ENCODE peak calls at places on chromosomes 5 and 9, in six cellular contexts. I, X, Y, D, O and F are unnamed samples.

GRCh38 chr9:116372786-116373185 is 219.2 kb downstream of the PAPPA start:
- DNase-seq in I (no peak), X (no peak), Y (no peak), D (no peak), O (no peak), F (no peak)

GRCh38 chr5:120415985-120416384 is 48.1 kb upstream of the PRR16 start:
- DNase-seq in I (no peak), X (no peak), Y (no peak), D (no peak), O (no peak), F (no peak)

GRCh38 chr5:133977858-133978257 is 9.4 kb upstream of the C5orf15 start:
- DNase-seq in I (no peak), X (no peak), Y (no peak), D (no peak), O (no peak), F (no peak)

GRCh38 chr5:2507611-2508010 is 243.9 kb downstream of the IRX2 start:
- DNase-seq in I (no peak), X (no peak), Y (no peak), D (no peak), O (no peak), F (no peak)

GRCh38 chr5:32017638-32018429 is 156.3 kb downstream of the GOLPH3 start:
- DNase-seq in I (no peak), X (no peak), Y (no peak), D (no peak), O (no peak), F (no peak)

GRCh38 chr9:133948571-133949485 is 43.3 kb downstream of the VAV2 start:
- DNase-seq in I (no peak), X (no peak), Y (no peak), D (no peak), O (no peak), F (no peak)

GRCh38 chr5:33311893-33312292 is 128.9 kb upstream of the TARS1 start:
- DNase-seq in I (no peak), X (no peak), Y (no peak), D (no peak), O (no peak), F (no peak)

GRCh38 chr5:126658526-126658925 is 57.8 kb downstream of the PHAX start:
- DNase-seq in I (no peak), X (no peak), Y (no peak), D (no peak), O (no peak), F (no peak)

GRCh38 chr5:146912874-146913273 is 34.3 kb upstream of the PPP2R2B start:
- DNase-seq in I (no peak), X (no peak), Y (no peak), D (no peak), O (no peak), F (no peak)

GRCh38 chr9:1042466-1042865 is 7.7 kb upstream of the DMRT2 start:
- DNase-seq in I (no peak), X (no peak), Y (no peak), D (no peak), O (no peak), F (no peak)

GRCh38 chr9:116279230-116279629 is 125.6 kb downstream of the PAPPA start:
- DNase-seq in I (no peak), X (no peak), Y (no peak), D (peak), O (no peak), F (no peak)

GRCh38 chr5:36041537-36041845 is 25.2 kb downstream of the UGT3A2 start:
- DNase-seq in I (no peak), X (no peak), Y (no peak), D (no peak), O (no peak), F (no peak)

GRCh38 chr9:96056221-96056620 is 180.7 kb downstream of the ERCC6L2 start:
- DNase-seq in I (no peak), X (no peak), Y (no peak), D (no peak), O (no peak), F (no peak)

GRCh38 chr9:127905788-127906191 is 6.4 kb upstream of the ST6GALNAC6 start:
- DNase-seq in I (no peak), X (no peak), Y (no peak), D (no peak), O (no peak), F (no peak)

GRCh38 chr9:68947842-68948569 is 65.9 kb downstream of the PRKACG start:
- DNase-seq in I (no peak), X (no peak), Y (no peak), D (no peak), O (no peak), F (no peak)

GRCh38 chr9:82912639-82913038 is 150.3 kb downstream of the RASEF start:
- DNase-seq in I (no peak), X (no peak), Y (no peak), D (no peak), O (no peak), F (no peak)

GRCh38 chr9:994005-994404 is 17.6 kb downstream of the DMRT3 start:
- DNase-seq in I (no peak), X (no peak), Y (no peak), D (no peak), O (no peak), F (no peak)

GRCh38 chr5:62649025-62649424 is 70.4 kb downstream of the LRRC70 start:
- DNase-seq in I (no peak), X (no peak), Y (no peak), D (no peak), O (no peak), F (no peak)

GRCh38 chr9:4678679-4679267 is 596 bp upstream of the CDC37L1 start:
- DNase-seq in I (no peak), X (no peak), Y (no peak), D (no peak), O (peak), F (no peak)

GRCh38 chr5:2330731-2331130 is 420.7 kb downstream of the IRX2 start:
- DNase-seq in I (no peak), X (no peak), Y (no peak), D (no peak), O (no peak), F (no peak)

GRCh38 chr9:91802391-91802790 is 147.6 kb downstream of the ROR2 start:
- DNase-seq in I (no peak), X (no peak), Y (no peak), D (no peak), O (no peak), F (no peak)

GRCh38 chr5:141958773-141959172 is 771 bp upstream of the PCDH12 start:
- DNase-seq in I (no peak), X (no peak), Y (no peak), D (no peak), O (no peak), F (no peak)

GRCh38 chr5:171422495-171422894 is 3.0 kb downstream of the FGF18 start:
- DNase-seq in I (no peak), X (no peak), Y (no peak), D (no peak), O (no peak), F (no peak)

GRCh38 chr5:55868846-55869245 is 17.7 kb downstream of the IL31RA start:
- DNase-seq in I (no peak), X (no peak), Y (peak), D (no peak), O (peak), F (no peak)

GRCh38 chr5:378976-379742 is 57.6 kb downstream of the AHRR start:
- DNase-seq in I (peak), X (no peak), Y (no peak), D (no peak), O (no peak), F (no peak)

GRCh38 chr5:91956738-91957137 is 573.6 kb upstream of the ARRDC3 start:
- DNase-seq in I (no peak), X (no peak), Y (no peak), D (no peak), O (no peak), F (no peak)

GRCh38 chr5:93941897-93942296 is 200.5 kb upstream of the POU5F2 start:
- DNase-seq in I (no peak), X (no peak), Y (no peak), D (no peak), O (no peak), F (no peak)

GRCh38 chr5:99061299-99061698 is 132.5 kb upstream of the CHD1 start:
- DNase-seq in I (no peak), X (no peak), Y (no peak), D (no peak), O (no peak), F (no peak)

GRCh38 chr5:10689391-10690081 is 71.5 kb downstream of the DAP start:
- DNase-seq in I (no peak), X (no peak), Y (peak), D (no peak), O (no peak), F (no peak)

GRCh38 chr5:35557199-35557598 is 60.5 kb upstream of the SPEF2 start:
- DNase-seq in I (no peak), X (no peak), Y (no peak), D (no peak), O (no peak), F (no peak)

GRCh38 chr5:146052780-146053179 is 52.6 kb downstream of the PLAC8L1 start:
- DNase-seq in I (no peak), X (no peak), Y (peak), D (no peak), O (peak), F (no peak)

GRCh38 chr9:73167614-73168013 is 15.9 kb downstream of the ANXA1 start:
- DNase-seq in I (no peak), X (no peak), Y (no peak), D (no peak), O (no peak), F (no peak)

GRCh38 chr5:137496919-137497318 is 2.2 kb downstream of the SPOCK1 start:
- DNase-seq in I (no peak), X (no peak), Y (no peak), D (no peak), O (no peak), F (no peak)

GRCh38 chr5:150641826-150642566 is 1.5 kb downstream of the SYNPO start:
- DNase-seq in I (no peak), X (no peak), Y (no peak), D (no peak), O (no peak), F (no peak)
- TF ChIP-seq POLR2A in I (no peak), X (no peak), Y (no peak), D (no peak), O (no peak), F (no peak)

DNA sequence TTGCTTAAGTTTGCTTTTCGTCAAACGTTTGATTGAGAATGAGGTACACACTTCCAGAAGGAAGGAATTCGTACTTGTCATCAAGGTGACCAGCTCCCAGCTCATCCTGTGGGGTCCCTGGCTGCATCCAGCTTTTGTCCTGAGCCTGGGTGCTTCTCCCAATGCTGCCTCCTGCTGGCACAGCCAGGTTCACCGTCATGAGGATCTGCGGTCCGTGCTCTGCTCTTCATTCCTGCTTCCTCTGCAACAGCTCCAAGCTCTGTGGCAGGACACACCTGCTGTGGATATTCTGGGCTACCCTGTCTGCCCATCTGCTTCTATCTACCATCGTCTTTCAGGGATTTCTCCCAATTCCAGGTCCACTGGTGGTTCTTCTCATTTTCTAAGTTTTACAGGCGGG is 13.3 kb upstream of the UBE2QL1 start:
- DNase-seq in I (no peak), X (no peak), Y (peak), D (peak), O (peak), F (no peak)
- TF ChIP-seq TAF1 in I (no peak), X (no peak), Y (no peak), D (no peak), O (no peak), F (no peak)

DNA sequence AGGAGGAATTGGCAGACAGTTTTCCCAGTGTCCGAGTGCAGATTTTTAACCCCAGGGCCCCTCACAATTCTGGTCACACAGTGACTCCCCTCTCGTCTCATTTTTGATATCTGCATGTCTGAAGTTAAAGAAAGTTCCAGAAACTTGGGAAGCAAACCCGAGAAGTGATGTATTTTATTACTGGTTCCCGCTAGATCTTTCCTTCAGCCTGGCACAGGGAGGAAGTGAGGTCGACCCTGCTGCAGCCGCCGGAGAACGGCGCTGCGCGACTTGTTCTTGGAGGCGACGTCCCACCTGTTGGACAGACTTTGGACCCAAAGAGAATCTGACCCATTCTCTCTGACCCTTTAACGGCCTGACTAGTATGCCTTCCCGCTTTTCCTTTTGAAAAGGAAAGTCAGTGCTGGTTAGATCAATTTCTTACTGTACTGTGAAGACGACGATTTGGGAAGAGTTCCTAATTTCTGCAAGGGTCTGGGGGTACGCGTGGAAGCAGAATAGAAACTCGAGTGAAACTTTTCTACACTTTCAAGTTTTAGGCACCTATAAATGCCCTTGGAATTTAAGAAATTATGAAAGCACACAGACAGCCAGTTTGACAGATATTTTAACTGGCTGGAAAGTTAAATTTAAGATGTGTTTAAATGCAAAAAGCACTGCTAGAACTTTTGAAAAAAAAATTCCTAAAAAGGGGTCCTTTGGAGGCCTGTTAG is 748 bp downstream of the OTULIN start:
- DNase-seq in I (no peak), X (no peak), Y (no peak), D (no peak), O (peak), F (no peak)
- TF ChIP-seq POLR2A in I (no peak), X (no peak), Y (no peak), D (no peak), O (peak), F (no peak)

GRCh38 chr9:114007991-114008666 is 70.0 kb downstream of the AMBP start:
- DNase-seq in I (no peak), X (no peak), Y (no peak), D (no peak), O (no peak), F (no peak)

GRCh38 chr9:114006155-114006550 is 71.9 kb downstream of the AMBP start:
- DNase-seq in I (no peak), X (no peak), Y (no peak), D (no peak), O (no peak), F (no peak)

GRCh38 chr9:114008667-114009410 is 69.3 kb downstream of the AMBP start:
- DNase-seq in I (no peak), X (no peak), Y (no peak), D (no peak), O (no peak), F (no peak)

GRCh38 chr9:114005371-114006154 is 72.5 kb downstream of the AMBP start:
- DNase-seq in I (no peak), X (no peak), Y (no peak), D (no peak), O (no peak), F (no peak)

GRCh38 chr9:114006931-114007691 is 71.0 kb downstream of the AMBP start:
- DNase-seq in I (no peak), X (no peak), Y (no peak), D (no peak), O (no peak), F (no peak)
- TF ChIP-seq TAF1 in I (no peak), X (no peak), Y (no peak), D (no peak), O (no peak), F (no peak)

GRCh38 chr5:157731272-157732129 is at the start of gene THG1L:
- DNase-seq in I (peak), X (peak), Y (peak), D (peak), O (peak), F (peak)
- TF ChIP-seq POLR2A in I (peak), X (peak), Y (peak), D (peak), O (peak), F (peak)

DNA sequence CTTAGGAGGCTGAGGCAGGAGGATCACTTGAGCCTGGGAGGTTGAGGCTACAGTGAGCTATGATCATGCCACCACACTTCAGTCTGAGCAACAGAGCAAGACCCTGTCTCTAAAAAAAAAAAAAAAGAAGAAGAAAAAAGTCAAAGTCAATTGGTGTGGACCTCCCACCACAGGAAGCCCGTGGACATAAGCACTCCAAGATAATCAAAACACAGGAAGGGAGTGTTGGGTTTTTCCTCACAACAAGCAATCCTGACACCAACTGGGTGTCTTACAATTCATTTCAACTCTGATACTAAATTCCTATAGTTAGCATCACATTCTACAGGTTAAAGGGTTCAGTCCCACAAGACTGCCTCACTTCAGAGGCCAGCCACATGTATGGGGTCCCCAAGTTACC is 70.7 kb downstream of the PDE6A start:
- DNase-seq in I (no peak), X (no peak), Y (no peak), D (no peak), O (no peak), F (no peak)
- TF ChIP-seq TAF1 in I (no peak), X (no peak), Y (no peak), D (no peak), O (no peak), F (no peak)

DNA sequence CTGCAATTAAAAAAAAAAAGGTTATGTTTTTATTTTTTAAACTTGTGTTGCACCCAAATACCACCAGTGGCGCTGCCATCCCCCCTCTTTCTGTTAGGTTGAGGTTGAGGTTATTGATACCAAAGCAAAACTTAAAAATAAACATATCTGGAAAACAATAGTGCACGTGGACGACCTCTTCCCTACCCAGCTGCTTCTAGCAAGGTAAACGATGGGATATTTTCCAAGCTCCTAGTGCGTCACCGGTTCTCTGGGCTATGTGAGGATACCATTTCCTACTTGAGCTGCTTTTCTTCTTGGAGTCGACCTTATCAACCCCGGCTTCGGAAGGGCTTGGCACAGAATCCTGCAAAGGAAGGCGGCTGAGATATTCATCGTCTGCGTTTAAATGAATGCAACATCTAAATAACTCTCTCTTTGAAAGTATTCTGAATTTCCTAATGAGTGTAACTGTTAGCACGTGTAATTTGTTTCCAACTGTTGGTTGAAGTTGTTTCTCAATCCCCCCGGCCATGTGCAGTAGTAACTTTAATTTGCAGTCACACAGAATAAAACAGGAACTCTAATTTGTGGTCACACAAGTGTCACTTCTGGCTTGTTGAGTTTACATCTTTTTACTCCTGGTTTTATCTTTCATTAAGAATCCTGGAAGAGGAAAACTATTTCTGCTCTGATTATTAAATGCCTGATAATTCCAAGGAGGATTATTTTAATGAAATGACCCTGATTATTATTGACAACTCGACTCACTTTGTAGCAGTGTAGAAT is 993 bp downstream of the SCAMP1 start:
- DNase-seq in I (no peak), X (peak), Y (peak), D (no peak), O (peak), F (no peak)
- TF ChIP-seq POLR2A in I (no peak), X (no peak), Y (no peak), D (no peak), O (no peak), F (no peak)